ENCODE peak calls at places on chromosomes 6 and 20, in seven cellular contexts. S is HCT116, T is HFF-Myc, X is GM12865, M is H7, R is IMR-90, H is small intestine. C is an unnamed sample.

GRCh38 chr6:54718541-54719023 is 128.0 kb upstream of the FAM83B start:
- DNase-seq in S (no peak), T (no peak), X (no peak), M (no peak), R (no peak), H (peak), C (no peak)

GRCh38 chr20:24131281-24131680 is 142.7 kb upstream of the GGTLC1 start:
- DNase-seq in S (no peak), T (no peak), X (no peak), M (no peak), R (no peak), H (no peak), C (no peak)

GRCh38 chr6:34602318-34603111 is 46.4 kb upstream of the SPDEF start:
- DNase-seq in S (no peak), T (no peak), X (no peak), M (no peak), R (peak), H (peak), C (no peak)

GRCh38 chr20:8663424-8663823 is 405.5 kb upstream of the PLCB4 start:
- DNase-seq in S (no peak), T (no peak), X (no peak), M (no peak), R (no peak), H (no peak), C (no peak)

GRCh38 chr6:9825526-9825925 is 589.3 kb downstream of the TFAP2A start:
- DNase-seq in S (no peak), T (no peak), X (no peak), M (no peak), R (peak), H (no peak), C (no peak)

GRCh38 chr20:38130687-38131587 is 34.1 kb downstream of the TGM2 start:
- DNase-seq in S (no peak), T (no peak), X (no peak), M (peak), R (no peak), H (no peak), C (no peak)

GRCh38 chr6:9224539-9224938 is 789.2 kb upstream of the SLC35B3 start:
- DNase-seq in S (no peak), T (no peak), X (no peak), M (no peak), R (no peak), H (no peak), C (peak)

GRCh38 chr6:63802606-63803206 is 167.1 kb downstream of the PHF3 start:
- DNase-seq in S (no peak), T (peak), X (peak), M (no peak), R (peak), H (peak), C (peak)

GRCh38 chr6:61953881-61954280 is 332.1 kb downstream of the KHDRBS2 start:
- DNase-seq in S (no peak), T (no peak), X (no peak), M (no peak), R (no peak), H (no peak), C (no peak)

GRCh38 chr6:12587096-12587495 is 129.5 kb upstream of the PHACTR1 start:
- DNase-seq in S (no peak), T (no peak), X (no peak), M (no peak), R (no peak), H (peak), C (no peak)

GRCh38 chr20:51447097-51447764 is 95.3 kb downstream of the NFATC2 start:
- DNase-seq in S (peak), T (peak), X (no peak), M (no peak), R (peak), H (no peak), C (peak)

GRCh38 chr20:13862245-13862644 is 77.4 kb downstream of the NDUFAF5 start:
- DNase-seq in S (no peak), T (no peak), X (no peak), M (no peak), R (no peak), H (no peak), C (no peak)

GRCh38 chr6:9233226-9233625 is 797.9 kb upstream of the SLC35B3 start:
- DNase-seq in S (no peak), T (no peak), X (no peak), M (no peak), R (no peak), H (no peak), C (no peak)

GRCh38 chr6:167839755-167840154 is 13.0 kb downstream of the AFDN start:
- DNase-seq in S (no peak), T (no peak), X (no peak), M (no peak), R (no peak), H (no peak), C (no peak)

DNA sequence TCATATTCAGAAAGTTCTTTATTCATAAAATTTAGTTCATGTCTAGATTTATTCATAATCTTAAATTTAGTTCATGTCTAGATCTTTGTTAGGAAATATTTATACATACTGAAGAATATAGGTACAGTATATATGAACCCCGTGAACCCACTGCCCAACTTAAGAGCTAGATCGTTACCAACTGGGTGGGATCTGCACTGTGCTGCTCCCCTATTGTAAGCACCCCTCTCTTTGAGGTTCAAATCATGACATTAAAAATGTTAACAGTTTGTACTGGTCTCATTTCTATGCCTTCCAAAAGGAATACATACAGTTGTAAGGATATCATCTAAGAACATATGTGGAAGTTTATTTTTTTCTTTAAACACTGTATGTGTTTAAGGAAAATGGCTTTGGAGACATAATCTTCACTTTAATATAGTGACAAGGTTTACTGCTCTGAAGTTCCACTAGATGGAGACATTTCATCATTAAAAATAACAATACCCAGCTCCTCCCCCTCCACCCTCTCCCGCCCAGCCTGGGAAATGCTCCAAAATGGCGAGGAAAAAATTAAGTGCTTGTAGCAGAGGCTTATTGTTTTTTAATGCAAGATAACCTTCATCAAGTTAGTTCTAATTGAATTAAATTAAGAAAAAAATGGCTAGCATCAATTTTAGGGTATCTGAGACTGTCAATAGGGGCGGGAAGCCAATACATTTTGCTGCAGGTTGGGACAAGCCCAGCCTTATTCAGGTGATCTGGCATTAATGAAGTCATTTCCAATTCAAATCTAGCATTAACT is 104.1 kb upstream of the TRAF3IP2 start:
- DNase-seq in S (peak), T (peak), X (peak), M (peak), R (peak), H (peak), C (peak)
- H3K4me3 ChIP-seq in S (no peak), T (no peak), X (no peak), M (no peak), R (no peak), H (no peak), C (no peak)

GRCh38 chr20:62652894-62653305 is 10.6 kb downstream of the SLCO4A1 start:
- DNase-seq in S (no peak), T (no peak), X (no peak), M (no peak), R (no peak), H (no peak), C (no peak)
- H3K4me3 ChIP-seq in S (no peak), T (peak), X (peak), M (no peak), R (no peak), H (no peak), C (no peak)

GRCh38 chr20:3890999-3891929 is 2.1 kb downstream of the PANK2 start:
- DNase-seq in S (no peak), T (no peak), X (peak), M (no peak), R (no peak), H (no peak), C (no peak)
- H3K4me3 ChIP-seq in S (peak), T (peak), X (peak), M (peak), R (peak), H (no peak), C (peak)

DNA sequence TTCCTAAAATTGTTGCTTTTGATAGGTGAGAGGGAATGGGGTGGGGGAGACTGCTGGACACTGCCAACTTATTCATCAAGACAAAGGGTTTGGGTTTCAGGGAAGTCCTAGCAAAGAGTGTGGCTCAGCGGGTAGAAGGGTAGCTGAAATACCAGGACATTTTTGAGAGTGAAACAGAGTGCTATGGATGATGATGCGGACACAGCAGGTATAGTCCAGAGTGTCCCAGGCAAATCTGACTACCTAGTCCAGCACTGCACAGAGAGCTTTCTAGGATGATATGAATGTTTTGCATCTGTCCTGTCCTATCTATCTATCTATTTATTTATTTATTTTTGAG is 154.3 kb downstream of the BCAS1 start:
- DNase-seq in S (no peak), T (no peak), X (no peak), M (no peak), R (no peak), H (no peak), C (no peak)
- H3K4me3 ChIP-seq in S (no peak), T (no peak), X (peak), M (no peak), R (no peak), H (no peak), C (no peak)

DNA sequence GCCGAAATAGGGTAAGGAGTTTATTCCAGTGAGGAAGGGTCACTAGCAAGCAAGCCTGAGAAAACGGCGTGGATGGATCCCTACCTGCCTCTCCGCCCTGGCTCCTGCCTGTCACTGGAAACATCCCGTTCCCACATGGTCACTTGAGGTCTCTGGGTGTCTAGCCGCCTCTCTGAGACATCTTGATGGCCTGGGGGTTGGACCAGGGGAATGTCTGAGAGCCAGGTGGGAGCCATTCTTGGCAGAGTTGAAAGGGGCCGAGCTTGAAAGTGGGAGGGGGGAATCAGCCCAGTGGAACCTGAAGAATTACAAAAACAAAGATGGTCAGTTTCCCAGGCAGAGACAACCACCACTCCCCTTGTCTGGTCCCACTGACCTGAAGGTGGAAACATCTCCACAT is 955 bp downstream of the CCHCR1 start:
- DNase-seq in S (no peak), T (no peak), X (no peak), M (no peak), R (no peak), H (no peak), C (no peak)
- H3K4me3 ChIP-seq in S (no peak), T (no peak), X (no peak), M (no peak), R (no peak), H (no peak), C (no peak)

DNA sequence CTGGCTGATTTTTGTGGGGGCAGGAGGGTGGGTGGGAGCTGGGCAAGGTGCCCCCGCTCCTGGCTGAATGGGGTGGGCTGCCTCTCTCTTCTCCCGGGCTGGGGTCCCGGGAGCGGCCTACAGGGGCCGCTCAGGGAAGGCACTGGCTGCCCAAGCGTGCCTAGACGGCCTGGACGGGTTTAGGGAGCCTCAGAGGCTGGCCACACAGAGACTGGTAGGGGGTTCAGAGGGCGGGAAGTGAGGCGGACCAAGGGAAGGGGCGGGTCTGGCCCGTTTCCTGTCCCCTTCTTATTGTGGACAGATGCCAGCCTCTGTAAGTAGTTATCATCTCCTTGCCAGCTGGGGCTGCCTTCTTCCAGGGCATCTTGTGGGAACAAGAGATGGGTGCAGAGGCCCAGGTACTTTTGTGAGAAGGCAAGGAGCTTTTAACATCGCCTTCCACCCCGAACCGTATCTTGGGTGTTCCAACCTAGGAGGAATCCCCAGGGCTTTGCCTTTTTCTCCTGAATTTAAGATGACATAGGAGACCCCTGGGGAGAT is 437 bp downstream of the CD40 start:
- DNase-seq in S (no peak), T (no peak), X (peak), M (peak), R (no peak), H (peak), C (no peak)
- H3K4me3 ChIP-seq in S (peak), T (peak), X (peak), M (peak), R (peak), H (peak), C (peak)

GRCh38 chr20:25195962-25196700 is 619 bp downstream of the ENTPD6 start:
- DNase-seq in S (peak), T (no peak), X (peak), M (peak), R (peak), H (peak), C (no peak)

GRCh38 chr20:25197870-25198190 is 2.3 kb downstream of the ENTPD6 start:
- DNase-seq in S (no peak), T (no peak), X (no peak), M (no peak), R (no peak), H (no peak), C (no peak)

GRCh38 chr20:25198663-25199363 is 3.3 kb downstream of the ENTPD6 start:
- DNase-seq in S (no peak), T (no peak), X (no peak), M (no peak), R (no peak), H (no peak), C (no peak)

GRCh38 chr20:25196701-25197120 is 1.2 kb downstream of the ENTPD6 start:
- DNase-seq in S (no peak), T (no peak), X (no peak), M (peak), R (no peak), H (no peak), C (no peak)

DNA sequence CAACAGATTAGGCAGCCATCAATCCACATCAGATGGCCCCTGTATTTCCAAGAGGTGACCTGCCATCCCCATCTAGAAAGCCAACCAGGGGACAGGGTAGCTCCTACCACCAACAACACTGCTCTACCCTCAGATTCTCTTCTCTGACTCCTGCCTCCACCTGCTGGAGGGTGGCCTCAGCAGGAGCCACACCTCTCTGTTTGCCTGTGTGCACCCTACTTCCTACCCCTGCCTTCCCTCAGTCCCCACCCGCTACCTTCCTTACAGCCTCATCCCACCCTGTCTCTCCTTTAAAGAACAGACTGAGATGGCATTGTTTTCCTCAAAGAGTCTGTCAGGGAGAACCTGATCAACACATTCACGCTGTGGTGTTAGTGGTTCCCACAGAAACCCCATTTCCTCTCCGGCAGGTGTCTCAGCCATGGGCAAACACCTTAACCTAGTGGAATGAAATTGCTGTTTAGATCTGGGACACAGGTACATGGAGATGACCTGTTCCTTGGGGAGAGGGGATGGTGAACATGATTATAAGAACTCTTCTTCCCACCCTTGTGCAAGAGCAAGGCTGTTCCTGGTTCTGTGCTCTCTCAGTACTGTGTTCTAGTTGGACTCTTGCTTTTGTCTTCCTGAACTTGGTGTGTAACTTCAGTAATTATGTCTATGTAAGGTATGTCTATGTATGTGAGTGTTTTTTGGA is 1.8 kb downstream of the ENTPD6 start:
- DNase-seq in S (no peak), T (no peak), X (no peak), M (no peak), R (no peak), H (peak), C (no peak)
- H3K4me3 ChIP-seq in S (peak), T (peak), X (no peak), M (no peak), R (no peak), H (no peak), C (no peak)

DNA sequence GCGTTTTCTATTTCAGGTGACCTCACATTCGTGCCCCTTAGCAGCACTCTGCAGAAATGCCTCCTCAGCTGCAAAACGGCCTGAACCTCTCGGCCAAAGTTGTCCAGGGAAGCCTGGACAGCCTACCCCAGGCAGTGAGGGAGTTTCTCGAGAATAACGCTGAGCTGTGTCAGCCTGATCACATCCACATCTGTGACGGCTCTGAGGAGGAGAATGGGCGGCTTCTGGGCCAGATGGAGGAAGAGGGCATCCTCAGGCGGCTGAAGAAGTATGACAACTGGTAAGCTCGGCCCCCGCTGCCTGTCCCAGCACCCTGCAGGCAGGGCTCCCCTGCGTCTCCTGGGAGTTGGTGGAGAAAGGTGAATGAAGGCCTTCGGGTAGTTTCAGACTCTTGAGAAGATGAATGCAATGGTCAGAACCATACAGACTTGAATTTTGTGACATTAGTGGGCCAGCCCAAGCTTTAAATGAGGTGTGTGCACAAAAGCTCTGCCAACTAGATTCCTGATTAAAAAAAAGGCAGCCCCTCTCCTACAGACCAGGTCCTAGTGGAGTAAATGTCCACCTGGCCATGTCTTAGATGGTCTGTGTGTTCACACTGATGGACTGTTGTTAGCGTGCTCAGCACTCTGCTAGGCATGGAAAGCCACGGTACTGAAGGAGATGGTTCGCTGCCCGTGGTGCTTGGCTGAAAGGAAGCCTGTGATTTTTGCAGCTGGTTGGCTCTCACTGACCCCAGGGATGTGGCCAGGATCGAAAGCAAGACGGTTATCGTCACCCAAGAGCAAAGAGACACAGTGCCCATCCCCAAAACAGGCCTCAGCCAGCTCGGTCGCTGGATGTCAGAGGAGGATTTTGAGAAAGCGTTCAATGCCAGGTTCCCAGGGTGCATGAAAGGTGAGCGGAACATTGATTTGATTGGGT is 708 bp downstream of the PCK1 start:
- DNase-seq in S (no peak), T (no peak), X (no peak), M (no peak), R (no peak), H (no peak), C (no peak)
- H3K4me3 ChIP-seq in S (no peak), T (no peak), X (no peak), M (no peak), R (no peak), H (no peak), C (no peak)

GRCh38 chr6:3693879-3694278 is 57.6 kb downstream of the PXDC1 start:
- DNase-seq in S (no peak), T (no peak), X (no peak), M (no peak), R (no peak), H (no peak), C (no peak)
- H3K4me3 ChIP-seq in S (no peak), T (no peak), X (no peak), M (no peak), R (no peak), H (no peak), C (no peak)